ENCODE peak calls at places on chromosome 2, in nine cellular contexts. One of them, this sample, is unnamed.

GRCh38 chr2:10179422-10179821 is 56.9 kb downstream of the RRM2 start:
- DNase-seq in heart right ventricle: no peak
- DNase-seq in frontal cortex: no peak
- DNase-seq in psoas muscle: no peak
- DNase-seq in stimulated activated CD4-positive, alpha-beta T cell treated with anti-CD3 and anti-CD28 coated beads, Interleukin-2, amount 100 ng/mL, for 48 hours: no peak
- DNase-seq in Calu3: no peak
- DNase-seq in NCI-H1417: no peak
- DNase-seq in fibroblast of the aortic adventitia: no peak
- DNase-seq in HS-5: no peak
- DNase-seq in this sample: no peak

GRCh38 chr2:201110615-201111014 is 5.3 kb upstream of the CFLAR start:
- DNase-seq in heart right ventricle: no peak
- DNase-seq in frontal cortex: no peak
- DNase-seq in psoas muscle: no peak
- DNase-seq in stimulated activated CD4-positive, alpha-beta T cell treated with anti-CD3 and anti-CD28 coated beads, Interleukin-2, amount 100 ng/mL, for 48 hours: no peak
- DNase-seq in Calu3: no peak
- DNase-seq in NCI-H1417: no peak
- DNase-seq in fibroblast of the aortic adventitia: no peak
- DNase-seq in HS-5: no peak
- DNase-seq in this sample: no peak

GRCh38 chr2:170714156-170715061 is 728 bp upstream of the SP5 start:
- DNase-seq in heart right ventricle: peak; percentile 40
- DNase-seq in frontal cortex: peak; percentile 44
- DNase-seq in psoas muscle: peak; percentile 25
- DNase-seq in stimulated activated CD4-positive, alpha-beta T cell treated with anti-CD3 and anti-CD28 coated beads, Interleukin-2, amount 100 ng/mL, for 48 hours: peak; percentile 10
- DNase-seq in Calu3: peak; percentile 51
- DNase-seq in NCI-H1417: peak; percentile 42
- DNase-seq in fibroblast of the aortic adventitia: no peak
- DNase-seq in HS-5: no peak
- DNase-seq in this sample: peak; percentile 45

GRCh38 chr2:16223481-16224177 is 283.3 kb downstream of the MYCN start:
- DNase-seq in heart right ventricle: no peak
- DNase-seq in frontal cortex: no peak
- DNase-seq in psoas muscle: no peak
- DNase-seq in stimulated activated CD4-positive, alpha-beta T cell treated with anti-CD3 and anti-CD28 coated beads, Interleukin-2, amount 100 ng/mL, for 48 hours: no peak
- DNase-seq in Calu3: no peak
- DNase-seq in NCI-H1417: peak; percentile 43
- DNase-seq in fibroblast of the aortic adventitia: no peak
- DNase-seq in HS-5: no peak
- DNase-seq in this sample: no peak

GRCh38 chr2:117068371-117068770 is 746.1 kb upstream of the DDX18 start:
- DNase-seq in heart right ventricle: no peak
- DNase-seq in frontal cortex: no peak
- DNase-seq in psoas muscle: no peak
- DNase-seq in stimulated activated CD4-positive, alpha-beta T cell treated with anti-CD3 and anti-CD28 coated beads, Interleukin-2, amount 100 ng/mL, for 48 hours: no peak
- DNase-seq in Calu3: no peak
- DNase-seq in NCI-H1417: no peak
- DNase-seq in fibroblast of the aortic adventitia: no peak
- DNase-seq in HS-5: no peak
- DNase-seq in this sample: no peak

GRCh38 chr2:18903750-18904149 is 314.4 kb upstream of the NT5C1B start:
- DNase-seq in heart right ventricle: no peak
- DNase-seq in frontal cortex: no peak
- DNase-seq in psoas muscle: no peak
- DNase-seq in stimulated activated CD4-positive, alpha-beta T cell treated with anti-CD3 and anti-CD28 coated beads, Interleukin-2, amount 100 ng/mL, for 48 hours: no peak
- DNase-seq in Calu3: no peak
- DNase-seq in NCI-H1417: no peak
- DNase-seq in fibroblast of the aortic adventitia: no peak
- DNase-seq in HS-5: no peak
- DNase-seq in this sample: no peak

GRCh38 chr2:3730646-3731045 is 27.3 kb downstream of the DCDC2C start:
- DNase-seq in heart right ventricle: no peak
- DNase-seq in frontal cortex: no peak
- DNase-seq in psoas muscle: no peak
- DNase-seq in stimulated activated CD4-positive, alpha-beta T cell treated with anti-CD3 and anti-CD28 coated beads, Interleukin-2, amount 100 ng/mL, for 48 hours: no peak
- DNase-seq in Calu3: no peak
- DNase-seq in NCI-H1417: no peak
- DNase-seq in fibroblast of the aortic adventitia: no peak
- DNase-seq in HS-5: no peak
- DNase-seq in this sample: no peak

GRCh38 chr2:39385172-39385571 is 51.9 kb downstream of the MAP4K3 start:
- DNase-seq in heart right ventricle: no peak
- DNase-seq in frontal cortex: no peak
- DNase-seq in psoas muscle: no peak
- DNase-seq in stimulated activated CD4-positive, alpha-beta T cell treated with anti-CD3 and anti-CD28 coated beads, Interleukin-2, amount 100 ng/mL, for 48 hours: no peak
- DNase-seq in Calu3: no peak
- DNase-seq in NCI-H1417: no peak
- DNase-seq in fibroblast of the aortic adventitia: no peak
- DNase-seq in HS-5: no peak
- DNase-seq in this sample: no peak

GRCh38 chr2:149994057-149994728 is 406.6 kb upstream of the MMADHC start:
- DNase-seq in heart right ventricle: no peak
- DNase-seq in frontal cortex: no peak
- DNase-seq in psoas muscle: no peak
- DNase-seq in stimulated activated CD4-positive, alpha-beta T cell treated with anti-CD3 and anti-CD28 coated beads, Interleukin-2, amount 100 ng/mL, for 48 hours: no peak
- DNase-seq in Calu3: peak; percentile 83
- DNase-seq in NCI-H1417: no peak
- DNase-seq in fibroblast of the aortic adventitia: peak; percentile 67
- DNase-seq in HS-5: peak; percentile 97
- DNase-seq in this sample: no peak

GRCh38 chr2:187815113-187815512 is 260.9 kb upstream of the TFPI start:
- DNase-seq in heart right ventricle: no peak
- DNase-seq in frontal cortex: no peak
- DNase-seq in psoas muscle: no peak
- DNase-seq in stimulated activated CD4-positive, alpha-beta T cell treated with anti-CD3 and anti-CD28 coated beads, Interleukin-2, amount 100 ng/mL, for 48 hours: no peak
- DNase-seq in Calu3: no peak
- DNase-seq in NCI-H1417: no peak
- DNase-seq in fibroblast of the aortic adventitia: no peak
- DNase-seq in HS-5: no peak
- DNase-seq in this sample: no peak

GRCh38 chr2:207839575-207839974 is 69.9 kb upstream of the FZD5 start:
- DNase-seq in heart right ventricle: no peak
- DNase-seq in frontal cortex: no peak
- DNase-seq in psoas muscle: no peak
- DNase-seq in stimulated activated CD4-positive, alpha-beta T cell treated with anti-CD3 and anti-CD28 coated beads, Interleukin-2, amount 100 ng/mL, for 48 hours: no peak
- DNase-seq in Calu3: no peak
- DNase-seq in NCI-H1417: no peak
- DNase-seq in fibroblast of the aortic adventitia: no peak
- DNase-seq in HS-5: no peak
- DNase-seq in this sample: no peak

GRCh38 chr2:121197369-121198091 is 87.5 kb downstream of the TFCP2L1 start:
- DNase-seq in heart right ventricle: peak; percentile 40
- DNase-seq in frontal cortex: peak; percentile 65
- DNase-seq in psoas muscle: peak; percentile 82
- DNase-seq in stimulated activated CD4-positive, alpha-beta T cell treated with anti-CD3 and anti-CD28 coated beads, Interleukin-2, amount 100 ng/mL, for 48 hours: no peak
- DNase-seq in Calu3: peak; percentile 76
- DNase-seq in NCI-H1417: no peak
- DNase-seq in fibroblast of the aortic adventitia: no peak
- DNase-seq in HS-5: peak; percentile 11
- DNase-seq in this sample: peak; percentile 58

GRCh38 chr2:70710276-70710675 is 57.7 kb downstream of the ADD2 start:
- DNase-seq in heart right ventricle: no peak
- DNase-seq in frontal cortex: no peak
- DNase-seq in psoas muscle: no peak
- DNase-seq in stimulated activated CD4-positive, alpha-beta T cell treated with anti-CD3 and anti-CD28 coated beads, Interleukin-2, amount 100 ng/mL, for 48 hours: no peak
- DNase-seq in Calu3: no peak
- DNase-seq in NCI-H1417: no peak
- DNase-seq in fibroblast of the aortic adventitia: no peak
- DNase-seq in HS-5: no peak
- DNase-seq in this sample: no peak

GRCh38 chr2:1847846-1848598 is 103.7 kb upstream of the PXDN start:
- DNase-seq in heart right ventricle: no peak
- DNase-seq in frontal cortex: no peak
- DNase-seq in psoas muscle: no peak
- DNase-seq in stimulated activated CD4-positive, alpha-beta T cell treated with anti-CD3 and anti-CD28 coated beads, Interleukin-2, amount 100 ng/mL, for 48 hours: no peak
- DNase-seq in Calu3: no peak
- DNase-seq in NCI-H1417: no peak
- DNase-seq in fibroblast of the aortic adventitia: no peak
- DNase-seq in HS-5: no peak
- DNase-seq in this sample: no peak

GRCh38 chr2:128388414-128389032 is 69.9 kb upstream of the HS6ST1 start:
- DNase-seq in heart right ventricle: no peak
- DNase-seq in frontal cortex: no peak
- DNase-seq in psoas muscle: no peak
- DNase-seq in stimulated activated CD4-positive, alpha-beta T cell treated with anti-CD3 and anti-CD28 coated beads, Interleukin-2, amount 100 ng/mL, for 48 hours: no peak
- DNase-seq in Calu3: no peak
- DNase-seq in NCI-H1417: no peak
- DNase-seq in fibroblast of the aortic adventitia: no peak
- DNase-seq in HS-5: no peak
- DNase-seq in this sample: no peak

GRCh38 chr2:120314656-120315366 is 31.1 kb upstream of the INHBB start:
- DNase-seq in heart right ventricle: no peak
- DNase-seq in frontal cortex: no peak
- DNase-seq in psoas muscle: no peak
- DNase-seq in stimulated activated CD4-positive, alpha-beta T cell treated with anti-CD3 and anti-CD28 coated beads, Interleukin-2, amount 100 ng/mL, for 48 hours: no peak
- DNase-seq in Calu3: no peak
- DNase-seq in NCI-H1417: peak; percentile 14
- DNase-seq in fibroblast of the aortic adventitia: no peak
- DNase-seq in HS-5: no peak
- DNase-seq in this sample: no peak

GRCh38 chr2:203871371-203871983 is 3.9 kb downstream of the CTLA4 start:
- DNase-seq in heart right ventricle: no peak
- DNase-seq in frontal cortex: no peak
- DNase-seq in psoas muscle: no peak
- DNase-seq in stimulated activated CD4-positive, alpha-beta T cell treated with anti-CD3 and anti-CD28 coated beads, Interleukin-2, amount 100 ng/mL, for 48 hours: no peak
- DNase-seq in Calu3: no peak
- DNase-seq in NCI-H1417: no peak
- DNase-seq in fibroblast of the aortic adventitia: no peak
- DNase-seq in HS-5: no peak
- DNase-seq in this sample: no peak

GRCh38 chr2:189674374-189675112 is at the start of gene ANKAR:
- DNase-seq in heart right ventricle: peak; percentile 92
- DNase-seq in frontal cortex: peak; percentile 83
- DNase-seq in psoas muscle: peak; percentile 92
- DNase-seq in stimulated activated CD4-positive, alpha-beta T cell treated with anti-CD3 and anti-CD28 coated beads, Interleukin-2, amount 100 ng/mL, for 48 hours: peak; percentile 77
- DNase-seq in Calu3: peak; percentile 93
- DNase-seq in NCI-H1417: peak; percentile 7
- DNase-seq in fibroblast of the aortic adventitia: peak; percentile 87
- DNase-seq in HS-5: peak; percentile 60
- DNase-seq in this sample: peak; percentile 96